ENCODE peak calls at places on chromosomes 6 and 20, in four cellular contexts. One of them, this sample, is unnamed.

GRCh38 chr20:49216991-49217578 is 2.1 kb upstream of the DDX27 start:
- DNase-seq in GM23248: peak
- DNase-seq in skeletal muscle cell: peak
- DNase-seq in progenitor cell of endocrine pancreas: peak
- DNase-seq in this sample: peak

GRCh38 chr6:15158821-15159619 is 86.8 kb upstream of the JARID2 start:
- DNase-seq in GM23248: no peak
- DNase-seq in skeletal muscle cell: no peak
- DNase-seq in progenitor cell of endocrine pancreas: no peak
- DNase-seq in this sample: no peak

GRCh38 chr20:47360207-47360488 is 3.6 kb upstream of the ZMYND8 start:
- DNase-seq in GM23248: peak
- DNase-seq in skeletal muscle cell: peak
- DNase-seq in progenitor cell of endocrine pancreas: no peak
- DNase-seq in this sample: no peak

GRCh38 chr6:157576621-157577390 is 195.8 kb downstream of the ZDHHC14 start:
- DNase-seq in GM23248: no peak
- DNase-seq in skeletal muscle cell: no peak
- DNase-seq in progenitor cell of endocrine pancreas: no peak
- DNase-seq in this sample: no peak

GRCh38 chr6:125945378-125946141 is 11.0 kb upstream of the HINT3 start:
- DNase-seq in GM23248: peak
- DNase-seq in skeletal muscle cell: no peak
- DNase-seq in progenitor cell of endocrine pancreas: no peak
- DNase-seq in this sample: no peak

GRCh38 chr6:45722876-45723275 is 292.8 kb downstream of the CLIC5 start:
- DNase-seq in GM23248: peak
- DNase-seq in skeletal muscle cell: no peak
- DNase-seq in progenitor cell of endocrine pancreas: no peak
- DNase-seq in this sample: no peak

GRCh38 chr20:11247943-11248475 is 574.2 kb upstream of the JAG1 start:
- DNase-seq in GM23248: no peak
- DNase-seq in skeletal muscle cell: no peak
- DNase-seq in progenitor cell of endocrine pancreas: no peak
- DNase-seq in this sample: no peak

GRCh38 chr6:165717732-165718465 is 54.9 kb upstream of the PDE10A start:
- DNase-seq in GM23248: no peak
- DNase-seq in skeletal muscle cell: no peak
- DNase-seq in progenitor cell of endocrine pancreas: no peak
- DNase-seq in this sample: no peak

GRCh38 chr6:35311390-35312075 is 13.9 kb downstream of the DEF6 start:
- DNase-seq in GM23248: no peak
- DNase-seq in skeletal muscle cell: no peak
- DNase-seq in progenitor cell of endocrine pancreas: no peak
- DNase-seq in this sample: no peak

GRCh38 chr6:44926556-44926955 is 401.6 kb upstream of the RUNX2 start:
- DNase-seq in GM23248: peak
- DNase-seq in skeletal muscle cell: no peak
- DNase-seq in progenitor cell of endocrine pancreas: no peak
- DNase-seq in this sample: no peak

This sample was measured in HS-5.